ENCODE peak calls at places on chromosomes 12 and 14, in nine cellular contexts. R is adrenal gland, S is NB4, N is Peyer's patch, K is left ventricle myocardium inferior, Z is heart right ventricle, Y is cardiac muscle cell, D is vagina, H is body of pancreas. A is an unnamed sample.

GRCh38 chr12:124573839-124574786 is 6.7 kb upstream of the NCOR2 start:
- DNase-seq in K (no peak), N (no peak), Y (no peak), S (peak; percentile 54), D (no peak), Z (no peak), R (no peak), H (no peak), A (no peak)

GRCh38 chr12:56530390-56531055 is 8.9 kb downstream of the RBMS2 start:
- DNase-seq in S (no peak), H (no peak), R (no peak), D (no peak), N (no peak), Z (no peak), Y (no peak), K (no peak), A (no peak)

GRCh38 chr12:10779103-10779502 is 23.3 kb downstream of the TAS2R7 start:
- DNase-seq in N (no peak), R (no peak), K (no peak), Z (no peak), Y (no peak), S (no peak), H (no peak), D (no peak), A (no peak)

GRCh38 chr12:95197636-95198035 is 19.6 kb downstream of the FGD6 start:
- DNase-seq in H (no peak), K (no peak), Y (no peak), R (no peak), Z (no peak), S (no peak), D (no peak), N (no peak), A (no peak)

GRCh38 chr12:29208060-29208459 is 59.0 kb downstream of the FAR2 start:
- DNase-seq in N (no peak), S (peak; percentile 98), R (no peak), D (no peak), H (no peak), K (no peak), Y (no peak), Z (no peak), A (no peak)

GRCh38 chr14:87250992-87251391 is 742.0 kb downstream of the GALC start:
- DNase-seq in N (no peak), H (no peak), S (no peak), Z (no peak), R (no peak), D (no peak), K (no peak), Y (no peak), A (no peak)

GRCh38 chr12:62841841-62842240 is 93.1 kb downstream of the PPM1H start:
- DNase-seq in S (peak; percentile 35), N (no peak), H (peak; percentile 36), D (no peak), Z (peak; percentile 26), Y (no peak), R (no peak), K (no peak), A (no peak)

GRCh38 chr14:80419339-80419738 is 208.0 kb upstream of the DIO2 start:
- DNase-seq in S (no peak), R (no peak), H (peak; percentile 50), Y (no peak), K (no peak), Z (no peak), D (no peak), N (no peak), A (no peak)

GRCh38 chr14:55540847-55541773 is 38.9 kb upstream of the KTN1 start:
- DNase-seq in N (no peak), S (no peak), H (no peak), Z (no peak), Y (no peak), R (no peak), K (no peak), D (no peak), A (no peak)

GRCh38 chr12:23831739-23832138 is 117.7 kb downstream of the SOX5 start:
- DNase-seq in Z (no peak), Y (no peak), K (no peak), N (no peak), R (no peak), D (no peak), H (no peak), S (no peak), A (no peak)

GRCh38 chr12:481422-481821 is 21.7 kb downstream of the B4GALNT3 start:
- DNase-seq in Z (peak; percentile 75), H (peak; percentile 17), R (no peak), S (peak; percentile 57), D (no peak), K (peak; percentile 77), N (no peak), Y (peak; percentile 86), A (no peak)

GRCh38 chr14:80764496-80764895 is 177.0 kb downstream of the CEP128 start:
- DNase-seq in K (no peak), Y (no peak), R (no peak), D (no peak), N (no peak), H (no peak), Z (no peak), S (no peak), A (no peak)

GRCh38 chr14:56390859-56391258 is 188.7 kb upstream of the TMEM260 start:
- DNase-seq in K (no peak), R (no peak), H (no peak), Y (no peak), Z (no peak), S (peak; percentile 3), D (no peak), N (no peak), A (no peak)

GRCh38 chr12:101204598-101205304 is 5.3 kb downstream of the SLC5A8 start:
- DNase-seq in K (no peak), H (no peak), D (no peak), Z (no peak), S (no peak), Y (no peak), R (no peak), N (no peak), A (no peak)

GRCh38 chr12:94427520-94428381 is 31.9 kb downstream of the CEP83 start:
- DNase-seq in Y (peak; percentile 39), Z (peak; percentile 48), N (no peak), K (peak; percentile 28), R (peak; percentile 48), D (no peak), S (no peak), H (peak; percentile 65), A (peak; percentile 52)

GRCh38 chr14:100074431-100075100 is 9.3 kb downstream of the EVL start:
- DNase-seq in S (no peak), N (no peak), R (no peak), Z (no peak), H (no peak), D (no peak), K (no peak), Y (no peak), A (no peak)

GRCh38 chr14:100071545-100071944 is 6.3 kb downstream of the EVL start:
- DNase-seq in D (no peak), K (no peak), R (no peak), Z (no peak), N (no peak), Y (no peak), S (no peak), H (no peak), A (no peak)

GRCh38 chr14:100076133-100076532 is 10.9 kb downstream of the EVL start:
- DNase-seq in K (no peak), R (no peak), D (no peak), Y (no peak), N (no peak), Z (no peak), S (peak; percentile 96), H (no peak), A (no peak)

GRCh38 chr14:100070310-100070709 is 5.1 kb downstream of the EVL start:
- DNase-seq in K (no peak), R (no peak), S (no peak), D (no peak), Y (no peak), N (no peak), Z (no peak), H (no peak), A (no peak)

GRCh38 chr14:100072783-100073346 is 7.6 kb downstream of the EVL start:
- DNase-seq in D (no peak), Z (no peak), H (no peak), K (no peak), Y (no peak), R (no peak), S (peak; percentile 84), N (peak; percentile 68), A (no peak)
- TF ChIP-seq CTCF in D (no peak), Z (no peak), H (no peak), K (no peak), Y (no peak), R (no peak), S (no peak), N (peak; percentile 15), A (no peak)

GRCh38 chr12:113443030-113443539 is 20.9 kb downstream of the SDSL start:
- DNase-seq in Y (no peak), S (no peak), H (no peak), R (no peak), Z (no peak), D (no peak), K (no peak), N (no peak), A (no peak)
- H3K4me3 ChIP-seq in Y (no peak overlapping the region), S (no peak overlapping the region), H (no peak overlapping the region), R (no peak overlapping the region), Z (no peak overlapping the region), D (no peak overlapping the region), K (no peak overlapping the region), N (no peak overlapping the region), A (no peak overlapping the region)

GRCh38 chr12:106364261-106364660 is 6.7 kb downstream of the POLR3B start:
- DNase-seq in H (no peak), Z (no peak), K (no peak), S (no peak), R (no peak), N (no peak), Y (no peak), D (no peak), A (no peak)
- TF ChIP-seq CTCF in H (no peak), Z (no peak), K (no peak), S (no peak), R (no peak), N (no peak), Y (no peak), D (no peak), A (no peak)

GRCh38 chr12:4830568-4830967 is 79.1 kb upstream of the KCNA1 start:
- DNase-seq in N (no peak), S (no peak), Y (no peak), K (no peak), Z (no peak), R (no peak), D (no peak), H (no peak), A (no peak)

GRCh38 chr12:4828176-4828575 is 81.5 kb upstream of the KCNA1 start:
- DNase-seq in Y (no peak), D (no peak), H (no peak), S (no peak), K (no peak), R (no peak), Z (no peak), N (no peak), A (no peak)

GRCh38 chr12:4829161-4829792 is 80.4 kb upstream of the KCNA1 start:
- DNase-seq in D (no peak), H (no peak), Z (no peak), R (no peak), N (no peak), Y (no peak), S (peak; percentile 9), K (no peak), A (no peak)

GRCh38 chr12:4826909-4827308 is 82.8 kb upstream of the KCNA1 start:
- DNase-seq in Y (no peak), S (no peak), N (no peak), D (no peak), H (no peak), K (no peak), Z (no peak), R (no peak), A (no peak)

GRCh38 chr12:4829793-4830162 is 79.9 kb upstream of the KCNA1 start:
- DNase-seq in H (no peak), S (peak; percentile 32), R (no peak), N (peak; percentile 27), K (no peak), Z (no peak), Y (no peak), D (no peak), A (no peak)
- H3K4me3 ChIP-seq in H (no peak overlapping the region), S (no peak overlapping the region), R (no peak overlapping the region), N (no peak overlapping the region), K (no peak overlapping the region), Z (no peak overlapping the region), Y (no peak overlapping the region), D (no peak overlapping the region), A (no peak overlapping the region)